ENCODE peak calls at places on chromosome 5, in seven cellular contexts. B, C, O, A, I, E and S are unnamed samples.

GRCh38 chr5:146704949-146705665 is 173.4 kb downstream of the PPP2R2B start:
- DNase-seq in B (no peak), C (no peak), O (no peak), A (no peak), I (no peak), E (no peak), S (no peak)

GRCh38 chr5:9516591-9516990 is 29.3 kb downstream of the SEMA5A start:
- DNase-seq in B (no peak), C (no peak), O (peak), A (no peak), I (no peak), E (no peak), S (no peak)

GRCh38 chr5:135337064-135337463 is 62.0 kb downstream of the MACROH2A1 start:
- DNase-seq in B (no peak), C (no peak), O (no peak), A (no peak), I (no peak), E (no peak), S (no peak)

GRCh38 chr5:115068239-115069086 is 101.2 kb downstream of the TRIM36 start:
- DNase-seq in B (no peak), C (no peak), O (peak), A (peak), I (no peak), E (peak), S (no peak)

GRCh38 chr5:172450861-172451695 is 3.2 kb downstream of the SH3PXD2B start:
- DNase-seq in B (no peak), C (no peak), O (peak), A (no peak), I (no peak), E (peak), S (no peak)

GRCh38 chr5:146088098-146088497 is 17.3 kb downstream of the PLAC8L1 start:
- DNase-seq in B (no peak), C (no peak), O (no peak), A (no peak), I (no peak), E (no peak), S (no peak)

GRCh38 chr5:72465601-72466563 is 41.3 kb downstream of the ZNF366 start:
- DNase-seq in B (no peak), C (no peak), O (peak), A (no peak), I (no peak), E (no peak), S (no peak)

GRCh38 chr5:149455889-149456409 is 76.9 kb upstream of the IL17B start:
- DNase-seq in B (no peak), C (peak), O (peak), A (no peak), I (no peak), E (peak), S (no peak)

GRCh38 chr5:174699131-174699530 is 25.3 kb upstream of the MSX2 start:
- DNase-seq in B (no peak), C (no peak), O (no peak), A (no peak), I (no peak), E (no peak), S (no peak)

GRCh38 chr5:10229306-10230048 is 20.2 kb downstream of the ATPSCKMT start:
- DNase-seq in B (no peak), C (no peak), O (peak), A (no peak), I (no peak), E (peak), S (no peak)

GRCh38 chr5:40410939-40411635 is 268.6 kb upstream of the PTGER4 start:
- DNase-seq in B (no peak), C (no peak), O (peak), A (no peak), I (no peak), E (peak), S (no peak)

GRCh38 chr5:177453852-177454396 is 7.3 kb downstream of the PRR7 start:
- DNase-seq in B (no peak), C (no peak), O (no peak), A (no peak), I (peak), E (no peak), S (no peak)

GRCh38 chr5:176519810-176520720 is 17.1 kb downstream of the RNF44 start:
- DNase-seq in B (no peak), C (no peak), O (no peak), A (no peak), I (no peak), E (no peak), S (no peak)

GRCh38 chr5:95068303-95068702 is 216.6 kb downstream of the MCTP1 start:
- DNase-seq in B (no peak), C (no peak), O (no peak), A (no peak), I (no peak), E (no peak), S (no peak)

GRCh38 chr5:59893436-59894227 is at the start of gene PDE4D:
- DNase-seq in B (peak), C (peak), O (peak), A (peak), I (peak), E (peak), S (peak)

GRCh38 chr5:32004404-32004803 is 169.7 kb downstream of the GOLPH3 start:
- DNase-seq in B (no peak), C (no peak), O (no peak), A (no peak), I (no peak), E (no peak), S (no peak)

GRCh38 chr5:69492391-69493234 is at the start of gene OCLN:
- DNase-seq in B (no peak), C (no peak), O (no peak), A (no peak), I (peak), E (no peak), S (no peak)

GRCh38 chr5:119274024-119274766 is 81.6 kb upstream of the TNFAIP8 start:
- DNase-seq in B (no peak), C (no peak), O (no peak), A (no peak), I (no peak), E (no peak), S (no peak)

GRCh38 chr5:124132843-124133242 is 613.6 kb downstream of the ZNF608 start:
- DNase-seq in B (no peak), C (no peak), O (no peak), A (no peak), I (no peak), E (no peak), S (no peak)

GRCh38 chr5:172685036-172685435 is 44.0 kb downstream of the NEURL1B start:
- DNase-seq in B (no peak), C (no peak), O (no peak), A (no peak), I (no peak), E (no peak), S (no peak)

GRCh38 chr5:23042231-23042630 is 189.1 kb upstream of the CDH12 start:
- DNase-seq in B (no peak), C (no peak), O (no peak), A (no peak), I (no peak), E (no peak), S (no peak)

GRCh38 chr5:154198611-154199230 is 8.2 kb downstream of the GALNT10 start:
- DNase-seq in B (no peak), C (no peak), O (peak), A (no peak), I (no peak), E (peak), S (no peak)

GRCh38 chr5:154194348-154195329 is 4.1 kb downstream of the GALNT10 start:
- DNase-seq in B (peak), C (no peak), O (peak), A (no peak), I (no peak), E (peak), S (no peak)

GRCh38 chr5:154197801-154198461 is 7.4 kb downstream of the GALNT10 start:
- DNase-seq in B (no peak), C (no peak), O (peak), A (no peak), I (no peak), E (peak), S (no peak)

GRCh38 chr5:154199263-154199662 is 8.7 kb downstream of the GALNT10 start:
- DNase-seq in B (no peak), C (no peak), O (no peak), A (no peak), I (no peak), E (no peak), S (no peak)

GRCh38 chr5:154196955-154197652 is 6.6 kb downstream of the GALNT10 start:
- DNase-seq in B (no peak), C (no peak), O (peak), A (no peak), I (no peak), E (peak), S (no peak)
- TF ChIP-seq CTCF in B (peak), C (peak), O (peak), A (peak), I (no peak), E (peak), S (no peak)

GRCh38 chr5:132383261-132383660 is 13.8 kb downstream of the SLC22A5 start:
- DNase-seq in B (no peak), C (no peak), O (no peak), A (no peak), I (no peak), E (peak), S (no peak)
- TF ChIP-seq CTCF in B (no peak), C (no peak), O (no peak), A (no peak), I (no peak), E (no peak), S (no peak)

DNA sequence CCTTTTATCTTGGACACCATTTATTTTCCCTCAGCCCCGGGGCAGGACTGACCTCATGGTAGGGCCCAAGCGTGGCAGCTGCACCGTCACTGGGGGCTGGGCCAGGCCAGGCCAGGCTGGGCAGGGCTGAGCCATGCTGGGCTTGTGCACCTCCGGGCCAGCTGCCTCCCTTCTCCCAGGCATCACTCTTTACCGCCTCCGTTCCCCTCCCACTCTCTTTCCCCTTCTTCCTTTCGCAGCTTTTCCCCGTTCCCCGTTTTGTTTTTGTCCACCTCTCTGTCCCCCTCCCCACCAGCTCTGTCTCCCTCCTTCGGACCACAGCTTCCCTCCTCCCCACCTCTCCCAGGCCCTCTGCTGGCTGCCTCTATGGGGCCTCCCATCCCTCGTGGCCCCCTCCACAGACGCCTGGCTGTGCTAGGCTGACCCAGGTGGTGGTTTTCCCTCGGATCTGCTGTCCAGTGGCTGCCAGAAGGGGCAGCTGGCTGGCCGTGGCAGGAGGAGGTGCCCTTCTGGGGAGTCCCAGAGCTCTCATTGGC is 17.9 kb downstream of the FGF18 start:
- DNase-seq in B (no peak), C (no peak), O (no peak), A (no peak), I (no peak), E (no peak), S (no peak)
- TF ChIP-seq CTCF in B (no peak), C (no peak), O (no peak), A (no peak), I (no peak), E (no peak), S (no peak)

GRCh38 chr5:142141463-142141862 is 32.9 kb downstream of the NDFIP1 start:
- DNase-seq in B (no peak), C (no peak), O (no peak), A (no peak), I (no peak), E (no peak), S (no peak)
- TF ChIP-seq CTCF in B (no peak), C (peak), O (no peak), A (no peak), I (peak), E (no peak), S (no peak)

GRCh38 chr5:180143656-180144364 is 65.2 kb downstream of the RASGEF1C start:
- DNase-seq in B (no peak), C (no peak), O (no peak), A (no peak), I (no peak), E (no peak), S (no peak)

GRCh38 chr5:180140627-180141006 is 68.4 kb downstream of the RASGEF1C start:
- DNase-seq in B (no peak), C (no peak), O (no peak), A (no peak), I (no peak), E (no peak), S (no peak)

GRCh38 chr5:180142824-180143610 is 66.0 kb downstream of the RASGEF1C start:
- DNase-seq in B (no peak), C (no peak), O (no peak), A (no peak), I (no peak), E (no peak), S (no peak)

GRCh38 chr5:180141068-180141660 is 67.8 kb downstream of the RASGEF1C start:
- DNase-seq in B (no peak), C (no peak), O (no peak), A (no peak), I (peak), E (no peak), S (no peak)

DNA sequence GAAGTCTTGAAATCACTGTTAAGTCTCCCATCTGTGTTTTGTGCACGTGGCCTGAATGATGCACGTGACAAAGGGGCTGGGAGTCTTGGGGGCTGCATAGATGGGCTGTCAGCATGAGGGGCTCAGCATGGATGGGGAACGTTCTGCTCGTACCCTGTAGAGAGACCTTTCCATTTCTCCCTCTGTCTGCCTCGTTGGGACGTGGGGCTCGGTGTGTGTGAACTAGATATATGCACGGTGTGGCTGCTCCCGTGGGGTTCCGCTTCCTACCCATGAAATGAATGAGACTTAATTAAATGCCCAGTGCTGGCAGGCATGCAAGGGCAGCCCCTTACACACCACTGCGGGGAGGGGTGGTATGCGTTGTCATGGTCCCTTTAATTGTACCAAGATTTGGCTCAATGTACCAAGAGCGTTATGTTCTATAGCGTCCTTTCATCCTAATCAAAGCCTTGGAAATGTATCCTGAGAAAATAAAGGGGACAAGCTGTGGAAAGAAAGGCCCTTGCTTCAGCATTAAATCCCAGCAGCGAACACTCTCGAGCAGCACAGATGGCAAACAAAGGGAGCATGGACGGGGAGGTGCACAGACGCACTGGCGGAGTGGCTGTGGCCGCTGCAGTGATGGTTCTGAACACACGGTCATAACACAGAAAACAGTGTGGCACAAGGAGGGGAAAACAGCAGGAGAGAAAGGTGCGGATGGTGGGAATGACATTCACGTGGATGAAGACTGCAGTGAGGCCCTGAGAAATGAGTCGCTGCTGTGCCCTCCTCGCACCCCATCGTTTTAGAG is 66.8 kb downstream of the RASGEF1C start:
- DNase-seq in B (no peak), C (no peak), O (no peak), A (no peak), I (peak), E (no peak), S (no peak)
- TF ChIP-seq CTCF in B (no peak), C (no peak), O (no peak), A (no peak), I (no peak), E (no peak), S (no peak)

DNA sequence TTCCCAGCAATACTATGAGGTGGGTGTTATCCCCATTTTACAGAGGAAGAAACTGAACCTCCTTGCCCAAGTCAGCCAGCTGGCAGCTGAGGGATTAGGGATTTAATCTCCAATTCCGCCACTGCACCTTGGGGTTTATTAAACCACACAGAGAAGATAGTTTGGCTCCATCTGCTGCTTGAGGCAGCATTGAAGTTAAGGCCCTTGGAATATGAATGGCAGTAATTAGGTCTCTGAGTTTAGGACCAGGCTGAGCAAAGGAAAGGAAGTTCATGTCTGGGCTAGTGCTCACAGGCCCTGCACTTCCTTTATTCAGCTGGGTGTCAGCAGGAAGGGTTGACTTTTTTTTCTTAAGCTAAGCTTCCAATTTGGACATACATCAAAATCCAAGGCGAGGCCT is 86.9 kb upstream of the GDNF start:
- DNase-seq in B (no peak), C (no peak), O (peak), A (peak), I (no peak), E (no peak), S (no peak)
- TF ChIP-seq CTCF in B (no peak), C (no peak), O (no peak), A (no peak), I (no peak), E (no peak), S (no peak)

GRCh38 chr5:139873033-139873794 is 77.6 kb downstream of the PSD2 start:
- DNase-seq in B (no peak), C (no peak), O (no peak), A (no peak), I (no peak), E (no peak), S (no peak)

GRCh38 chr5:139871624-139872023 is 76.0 kb downstream of the PSD2 start:
- DNase-seq in B (no peak), C (no peak), O (no peak), A (no peak), I (no peak), E (no peak), S (no peak)

GRCh38 chr5:139869042-139869790 is 73.6 kb downstream of the PSD2 start:
- DNase-seq in B (no peak), C (no peak), O (no peak), A (no peak), I (no peak), E (no peak), S (no peak)

GRCh38 chr5:139870677-139871076 is 75.1 kb downstream of the PSD2 start:
- DNase-seq in B (no peak), C (no peak), O (no peak), A (no peak), I (no peak), E (no peak), S (no peak)

GRCh38 chr5:139872052-139872766 is 76.6 kb downstream of the PSD2 start:
- DNase-seq in B (no peak), C (no peak), O (no peak), A (no peak), I (no peak), E (no peak), S (no peak)
- TF ChIP-seq CTCF in B (no peak), C (no peak), O (no peak), A (peak), I (no peak), E (no peak), S (no peak)